ENCODE peak calls at places on chromosomes 3 and 15, in ten cellular contexts. Z, X, K, M, G, A, H, R, W and V are unnamed samples.
A peak's percentile ranks its signal among the peaks of the same experiment; 100 is the strongest.

GRCh38 chr3:15246186-15246585 is 40.1 kb downstream of the CAPN7 start:
- DNase-seq in Z (no peak), X (no peak), K (no peak), M (no peak), G (no peak), A (no peak), H (no peak), R (no peak), W (no peak), V (no peak)

GRCh38 chr3:66198437-66199088 is 22.2 kb upstream of the SLC25A26 start:
- DNase-seq in Z (no peak), X (no peak), K (no peak), M (no peak), G (no peak), A (no peak), H (no peak), R (no peak), W (no peak), V (no peak)

GRCh38 chr3:61928020-61928419 is 366.6 kb downstream of the PTPRG start:
- DNase-seq in Z (no peak), X (no peak), K (peak; percentile 74), M (no peak), G (no peak), A (no peak), H (peak; percentile 27), R (no peak), W (no peak), V (no peak)

GRCh38 chr3:133362539-133362938 is 37.3 kb upstream of the BFSP2 start:
- DNase-seq in Z (no peak), X (no peak), K (no peak), M (no peak), G (no peak), A (no peak), H (no peak), R (no peak), W (no peak), V (no peak)

GRCh38 chr3:3015472-3016089 is 94.6 kb downstream of the IL5RA start:
- DNase-seq in Z (peak; percentile 8), X (peak; percentile 30), K (peak; percentile 14), M (no peak), G (no peak), A (peak; percentile 30), H (peak; percentile 24), R (no peak), W (peak; percentile 67), V (no peak)

GRCh38 chr3:114659109-114660081 is 365.6 kb downstream of the TIGIT start:
- DNase-seq in Z (no peak), X (no peak), K (peak; percentile 30), M (no peak), G (no peak), A (peak; percentile 19), H (peak; percentile 27), R (no peak), W (no peak), V (no peak)

GRCh38 chr3:169228522-169228921 is 435.0 kb downstream of the MECOM start:
- DNase-seq in Z (no peak), X (no peak), K (peak; percentile 6), M (no peak), G (no peak), A (no peak), H (peak; percentile 34), R (no peak), W (no peak), V (no peak)

GRCh38 chr15:96340348-96340610 is 9.8 kb downstream of the NR2F2 start:
- DNase-seq in Z (no peak), X (no peak), K (no peak), M (no peak), G (no peak), A (no peak), H (no peak), R (no peak), W (no peak), V (no peak)

GRCh38 chr15:27792756-27793264 is 306.3 kb downstream of the OCA2 start:
- DNase-seq in Z (no peak), X (no peak), K (no peak), M (no peak), G (no peak), A (no peak), H (no peak), R (no peak), W (no peak), V (no peak)

GRCh38 chr3:29144361-29144760 is 136.5 kb upstream of the RBMS3 start:
- DNase-seq in Z (no peak), X (no peak), K (no peak), M (no peak), G (no peak), A (no peak), H (peak; percentile 75), R (no peak), W (peak; percentile 24), V (no peak)

GRCh38 chr15:63191895-63192603 is 2.6 kb downstream of the RAB8B start:
- DNase-seq in Z (no peak), X (peak; percentile 86), K (no peak), M (no peak), G (no peak), A (no peak), H (peak; percentile 52), R (no peak), W (no peak), V (peak; percentile 34)

GRCh38 chr15:58425185-58425584 is 6.6 kb upstream of the LIPC start:
- DNase-seq in Z (no peak), X (no peak), K (no peak), M (no peak), G (no peak), A (no peak), H (no peak), R (no peak), W (no peak), V (no peak)

GRCh38 chr3:150359381-150359780 is 48.7 kb upstream of the TSC22D2 start:
- DNase-seq in Z (no peak), X (no peak), K (peak; percentile 60), M (no peak), G (no peak), A (no peak), H (no peak), R (no peak), W (no peak), V (no peak)

DNA sequence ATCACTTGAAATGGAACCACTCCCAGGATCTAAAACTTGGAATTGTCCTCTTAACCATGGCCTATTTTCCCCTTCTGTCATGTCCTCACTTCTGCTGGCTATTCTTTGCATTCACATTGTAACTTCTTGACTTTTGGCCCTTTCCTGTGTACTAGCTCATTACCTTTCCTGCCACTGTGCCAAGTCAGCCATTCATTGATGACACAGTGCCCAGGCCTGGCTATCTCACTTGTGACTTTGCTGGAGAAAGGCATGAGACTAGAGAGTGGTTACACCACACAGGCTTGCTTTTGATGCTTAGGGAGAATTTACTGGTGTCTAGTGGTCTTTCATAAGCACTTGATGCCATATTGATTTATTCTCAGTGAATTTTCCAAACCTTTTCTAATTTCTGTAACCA is 101.1 kb downstream of the NR1D2 start:
- DNase-seq in Z (no peak), X (no peak), K (no peak), M (no peak), G (no peak), A (no peak), H (no peak), R (no peak), W (no peak), V (no peak)
- H3K4me1 ChIP-seq in Z (peaks cover 14% of the 10 kb centered on the region), X (peaks cover 7% of the 10 kb centered on the region), K (peaks cover 19% of the 10 kb centered on the region), M (peaks cover 8% of the 10 kb centered on the region), G (peaks cover 29% of the 10 kb centered on the region), A (no peaks in the 10 kb centered on the region), H (no peaks in the 10 kb centered on the region), R (peaks cover 9% of the 10 kb centered on the region), W (no peaks in the 10 kb centered on the region), V (no peaks in the 10 kb centered on the region)

DNA sequence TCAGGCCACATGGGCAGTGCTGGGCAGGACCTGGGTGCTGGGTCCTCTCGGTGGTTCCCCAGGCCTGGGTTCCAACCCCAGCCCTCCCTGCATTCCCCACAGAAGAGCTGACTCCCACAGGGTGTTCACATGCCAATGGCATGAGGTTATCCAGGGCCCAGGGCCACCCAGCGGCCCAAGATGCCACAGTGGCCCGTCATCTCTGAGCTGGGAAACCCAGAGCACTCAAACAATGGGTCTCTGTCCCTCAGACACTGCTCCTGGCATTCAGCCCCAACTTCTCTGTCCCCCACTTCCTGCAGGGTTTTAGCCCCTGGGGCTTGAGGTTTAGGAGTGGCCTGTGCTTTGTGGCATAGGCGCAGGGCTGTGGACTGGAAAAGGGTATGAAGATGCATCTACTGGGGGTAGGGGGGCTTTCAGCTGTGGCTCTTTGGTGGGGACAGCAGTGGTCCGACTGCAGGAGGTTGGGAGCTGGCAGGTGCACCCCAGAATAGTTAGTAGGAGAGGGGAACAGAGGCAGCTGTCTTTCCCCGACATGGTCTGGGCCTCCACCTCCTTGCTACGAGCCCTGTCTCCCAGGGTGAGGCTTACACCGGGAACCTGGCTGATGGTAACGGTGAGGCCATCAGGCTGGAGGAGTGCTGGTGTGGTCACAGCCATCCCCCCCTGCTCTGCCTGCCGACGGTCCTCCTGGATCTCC is 1.7 kb downstream of the CCDC9B start:
- DNase-seq in Z (peak; percentile 79), X (no peak), K (peak; percentile 95), M (peak; percentile 89), G (no peak), A (peak; percentile 26), H (peak; percentile 76), R (peak; percentile 56), W (no peak), V (no peak)
- H3K4me1 ChIP-seq in Z (peaks cover 41% of the 10 kb centered on the region), X (peaks cover 9% of the 10 kb centered on the region), K (peaks cover 56% of the 10 kb centered on the region), M (no peaks in the 10 kb centered on the region), G (peaks cover 100% of the 10 kb centered on the region), A (peaks cover 28% of the 10 kb centered on the region), H (peaks cover 34% of the 10 kb centered on the region), R (peaks cover 7% of the 10 kb centered on the region), W (peaks cover 69% of the 10 kb centered on the region), V (no peaks in the 10 kb centered on the region)

DNA sequence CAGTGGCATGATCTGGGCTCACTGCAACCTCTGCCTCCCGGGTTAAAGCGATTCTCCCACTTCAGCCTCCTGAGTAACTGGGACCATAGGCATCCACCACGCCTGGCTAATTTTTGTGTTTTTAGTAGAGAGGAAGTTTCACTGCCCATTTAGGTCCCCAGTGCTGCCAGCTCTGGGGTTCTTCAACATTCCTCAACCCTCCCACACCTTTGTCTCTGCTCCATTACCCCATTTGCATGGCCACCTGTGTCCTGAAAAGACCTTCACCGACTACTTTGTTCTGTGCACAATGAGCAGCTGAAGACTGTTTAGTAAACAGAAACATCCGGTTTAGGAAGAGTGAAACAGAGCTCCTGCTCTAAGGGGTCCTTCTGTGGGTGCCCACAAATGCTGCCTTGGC is 92.0 kb downstream of the FAM43A start:
- DNase-seq in Z (no peak), X (peak; percentile 20), K (no peak), M (no peak), G (no peak), A (no peak), H (no peak), R (no peak), W (no peak), V (no peak)
- H3K4me1 ChIP-seq in Z (no peaks in the 10 kb centered on the region), X (no peaks in the 10 kb centered on the region), K (peaks cover 33% of the 10 kb centered on the region), M (no peaks in the 10 kb centered on the region), G (peaks cover 21% of the 10 kb centered on the region), A (no peaks in the 10 kb centered on the region), H (no peaks in the 10 kb centered on the region), R (no peaks in the 10 kb centered on the region), W (no peaks in the 10 kb centered on the region), V (no peaks in the 10 kb centered on the region)

DNA sequence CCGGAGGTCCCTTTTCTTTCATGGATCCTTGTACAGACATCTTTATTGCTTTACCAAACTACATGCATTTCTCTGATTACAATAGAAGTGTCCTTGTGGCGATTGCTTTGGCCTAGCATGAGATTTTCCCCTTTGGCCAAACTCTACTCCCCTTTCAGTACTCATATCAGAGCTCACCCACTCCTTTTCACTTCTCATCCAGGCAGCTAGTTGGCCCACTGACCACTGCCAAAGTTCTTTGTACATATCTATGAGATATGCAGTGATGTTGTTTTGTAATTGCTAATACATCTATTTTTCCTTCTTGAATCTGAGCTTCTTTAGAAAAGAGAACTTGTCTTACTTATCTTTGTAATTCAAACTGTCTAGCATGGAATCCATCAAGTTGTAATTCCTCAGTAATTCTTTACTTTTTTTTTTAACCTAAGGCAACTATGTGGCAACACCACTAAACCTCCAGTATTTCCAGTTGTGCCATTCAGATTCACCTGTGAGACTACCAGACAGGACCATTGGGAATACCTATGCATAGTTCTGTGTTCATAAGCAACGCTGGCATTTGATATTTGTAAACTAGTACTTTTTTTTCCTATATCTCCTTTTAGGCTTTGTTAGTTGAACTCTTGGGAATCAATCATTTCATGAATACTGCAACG is 39.2 kb downstream of the AADACL2 start:
- DNase-seq in Z (no peak), X (no peak), K (no peak), M (no peak), G (no peak), A (no peak), H (peak; percentile 73), R (no peak), W (no peak), V (no peak)
- H3K4me1 ChIP-seq in Z (peaks cover 12% of the 10 kb centered on the region), X (no peaks in the 10 kb centered on the region), K (peaks cover 16% of the 10 kb centered on the region), M (no peaks in the 10 kb centered on the region), G (peaks cover 20% of the 10 kb centered on the region), A (no peaks in the 10 kb centered on the region), H (no peaks in the 10 kb centered on the region), R (no peaks in the 10 kb centered on the region), W (peaks cover 43% of the 10 kb centered on the region), V (no peaks in the 10 kb centered on the region)